ENCODE peak calls at places on chromosomes 12 and 14, in nine cellular contexts. C, K, M, E, P, X, A, F and N are unnamed samples.
A peak's percentile ranks its signal among the peaks of the same experiment; 100 is the strongest.

GRCh38 chr14:96727076-96727475 is 70.1 kb upstream of the VRK1 start:
- DNase-seq in C (no peak), K (no peak), M (no peak), E (no peak), P (no peak), X (no peak), A (no peak), F (no peak), N (no peak)

GRCh38 chr12:48824112-48824511 is 5.8 kb downstream of the CACNB3 start:
- DNase-seq in C (no peak), K (no peak), M (no peak), E (no peak), P (no peak), X (no peak), A (no peak), F (no peak), N (no peak)

GRCh38 chr14:34081126-34081575 is 130.3 kb upstream of the EGLN3 start:
- DNase-seq in C (no peak), K (no peak), M (no peak), E (no peak), P (no peak), X (no peak), A (no peak), F (no peak), N (no peak)

GRCh38 chr12:6494968-6495367 is 1.1 kb downstream of the NCAPD2 start:
- DNase-seq in C (no peak), K (no peak), M (no peak), E (no peak), P (no peak), X (no peak), A (no peak), F (no peak), N (no peak)

GRCh38 chr12:17928708-17929366 is 161.2 kb downstream of the RERGL start:
- DNase-seq in C (no peak), K (peak; percentile 75), M (peak; percentile 13), E (no peak), P (no peak), X (no peak), A (no peak), F (no peak), N (no peak)

GRCh38 chr12:15910864-15911696 is at the start of gene DERA:
- DNase-seq in C (peak; percentile 55), K (peak; percentile 28), M (peak; percentile 68), E (peak; percentile 82), P (peak; percentile 92), X (peak; percentile 69), A (no peak), F (peak; percentile 81), N (peak; percentile 90)

GRCh38 chr12:53103860-53104305 is 597 bp downstream of the SOAT2 start:
- DNase-seq in C (no peak), K (no peak), M (no peak), E (no peak), P (peak; percentile 73), X (no peak), A (no peak), F (no peak), N (no peak)

GRCh38 chr12:114119316-114119715 is 153.2 kb upstream of the RBM19 start:
- DNase-seq in C (no peak), K (no peak), M (no peak), E (no peak), P (no peak), X (no peak), A (no peak), F (no peak), N (no peak)

GRCh38 chr12:59066445-59066844 is 146.1 kb upstream of the LRIG3 start:
- DNase-seq in C (no peak), K (no peak), M (no peak), E (no peak), P (no peak), X (no peak), A (no peak), F (no peak), N (no peak)

GRCh38 chr12:55642275-55643068 is 5.8 kb downstream of the OR10P1 start:
- DNase-seq in C (no peak), K (no peak), M (no peak), E (no peak), P (peak; percentile 67), X (no peak), A (no peak), F (no peak), N (no peak)

GRCh38 chr14:89015016-89015415 is 190.6 kb downstream of the TTC8 start:
- DNase-seq in C (no peak), K (no peak), M (no peak), E (no peak), P (no peak), X (no peak), A (no peak), F (no peak), N (no peak)

GRCh38 chr14:105490318-105490571 is 801 bp upstream of the TEDC1 start:
- DNase-seq in C (no peak), K (no peak), M (no peak), E (no peak), P (no peak), X (peak; percentile 45), A (no peak), F (peak; percentile 80), N (no peak)
- TF ChIP-seq POLR2A in C (no peak), K (no peak), M (no peak), E (no peak), P (no peak), X (no peak), A (no peak), F (no peak), N (no peak)

DNA sequence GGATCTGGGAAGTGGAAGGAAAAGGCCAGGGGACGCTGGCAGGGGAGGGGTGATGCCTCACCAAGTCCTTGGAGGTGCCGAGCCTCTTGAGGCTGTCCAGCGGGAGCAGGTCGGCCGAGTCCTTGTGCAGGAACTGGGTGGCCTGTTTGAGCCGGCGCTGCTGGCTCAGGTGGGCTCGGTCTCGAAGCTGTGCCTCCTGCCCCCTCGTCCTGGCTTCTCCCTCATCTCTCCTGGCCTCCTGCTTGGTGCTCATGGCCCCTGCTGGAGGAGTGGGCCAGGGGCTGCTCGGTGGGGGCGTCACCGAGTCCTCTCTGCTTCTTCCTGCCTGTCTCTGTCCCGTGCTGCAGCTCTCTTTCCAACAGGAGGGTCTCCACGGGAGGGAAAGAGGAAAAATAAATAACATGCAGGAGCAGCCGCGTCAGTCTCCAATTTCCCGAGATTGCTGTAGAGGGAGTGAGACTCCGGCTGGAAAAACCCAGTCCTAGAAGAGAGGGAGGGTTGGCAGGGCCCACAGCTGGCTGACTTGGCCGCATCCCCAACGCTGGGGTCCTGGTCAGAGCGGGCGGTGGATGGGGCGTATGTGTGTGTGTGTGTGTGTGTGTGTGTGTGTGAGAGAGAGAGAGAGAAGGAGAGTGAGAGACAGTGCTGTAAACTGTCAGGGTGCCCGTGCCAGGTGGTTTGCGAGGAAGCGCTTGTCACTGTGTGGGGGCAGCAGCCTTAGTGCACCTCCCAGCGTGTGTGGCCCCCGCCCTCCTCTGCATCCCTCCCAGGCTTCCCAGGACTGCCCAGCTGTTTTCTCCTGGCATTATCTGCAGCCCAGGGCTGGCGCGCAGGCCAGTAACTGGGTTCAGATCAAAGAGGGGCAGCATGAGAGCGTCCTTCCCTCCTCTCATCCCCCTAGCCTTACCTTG is at the start of gene NRIP2:
- DNase-seq in C (no peak), K (no peak), M (peak; percentile 73), E (peak; percentile 66), P (no peak), X (no peak), A (peak; percentile 83), F (peak; percentile 86), N (no peak)
- TF ChIP-seq CTCF in C (no peak), K (no peak), M (peak; percentile 33), E (peak; percentile 19), P (no peak), X (no peak), A (no peak), F (peak; percentile 17), N (no peak)

GRCh38 chr12:2890388-2891239 is at the start of gene TULP3:
- DNase-seq in C (peak; percentile 98), K (peak; percentile 91), M (peak; percentile 96), E (peak; percentile 99), P (peak; percentile 99), X (peak; percentile 98), A (peak; percentile 99), F (peak; percentile 99), N (peak; percentile 99)
- TF ChIP-seq POLR2A in C (peak; percentile 99), K (peak; percentile 50), M (peak; percentile 91), E (peak; percentile 98), P (peak; percentile 20), X (no peak), A (no peak), F (peak; percentile 96), N (no peak)

GRCh38 chr12:89700191-89700810 is 8.3 kb downstream of the ATP2B1 start:
- DNase-seq in C (no peak), K (no peak), M (peak; percentile 22), E (no peak), P (no peak), X (no peak), A (no peak), F (no peak), N (no peak)

GRCh38 chr12:89702503-89702902 is 6.1 kb downstream of the ATP2B1 start:
- DNase-seq in C (no peak), K (no peak), M (no peak), E (no peak), P (no peak), X (no peak), A (no peak), F (no peak), N (no peak)

GRCh38 chr12:89703768-89704167 is 4.9 kb downstream of the ATP2B1 start:
- DNase-seq in C (no peak), K (no peak), M (no peak), E (no peak), P (no peak), X (no peak), A (no peak), F (no peak), N (no peak)

GRCh38 chr12:89704457-89704856 is 4.2 kb downstream of the ATP2B1 start:
- DNase-seq in C (no peak), K (no peak), M (no peak), E (no peak), P (no peak), X (no peak), A (no peak), F (no peak), N (no peak)

GRCh38 chr12:89701606-89702206 is 6.9 kb downstream of the ATP2B1 start:
- DNase-seq in C (no peak), K (no peak), M (no peak), E (no peak), P (no peak), X (no peak), A (no peak), F (no peak), N (no peak)
- TF ChIP-seq CTCF in C (no peak), K (no peak), M (no peak), E (no peak), P (no peak), X (no peak), A (no peak), F (no peak), N (no peak)